ENCODE peak calls at places on chromosomes 3 and 15, in five cellular contexts. J is SK-N-SH, X is GM12878, G is HepG2, A is K562. T is an unnamed sample.

GRCh38 chr3:125103406-125103805 is 47.6 kb upstream of the HEG1 start:
- DNase-seq in G (no peak), A (no peak), J (no peak), X (no peak), T (no peak)

GRCh38 chr3:183410280-183410679 is 18.1 kb downstream of the MCF2L2 start:
- DNase-seq in G (no peak), A (peak; percentile 91), X (no peak), J (no peak), T (no peak)

GRCh38 chr3:186519021-186519658 is 25.0 kb downstream of the CRYGS start:
- DNase-seq in J (no peak), A (no peak), X (peak; percentile 81), G (no peak), T (no peak)

GRCh38 chr15:66019377-66019776 is 150.1 kb downstream of the RAB11A start:
- DNase-seq in G (no peak), J (no peak), X (no peak), A (no peak), T (no peak)

GRCh38 chr3:85627899-85628298 is 669.1 kb downstream of the CADM2 start:
- DNase-seq in J (no peak), X (no peak), A (no peak), G (no peak), T (peak; percentile 2)

GRCh38 chr3:115165701-115166100 is 18.6 kb upstream of the ZBTB20 start:
- DNase-seq in X (no peak), J (no peak), G (no peak), A (no peak), T (no peak)

GRCh38 chr3:137460944-137461343 is 303.2 kb upstream of the SOX14 start:
- DNase-seq in X (no peak), G (no peak), J (no peak), A (no peak), T (no peak)

GRCh38 chr3:149494022-149494758 is 19.7 kb downstream of the TM4SF4 start:
- DNase-seq in J (peak; percentile 53), X (no peak), A (peak; percentile 65), G (peak; percentile 64), T (peak; percentile 73)

GRCh38 chr15:58760385-58761009 is 10.6 kb upstream of the MINDY2 start:
- DNase-seq in X (no peak), J (no peak), A (no peak), G (no peak), T (no peak)

DNA sequence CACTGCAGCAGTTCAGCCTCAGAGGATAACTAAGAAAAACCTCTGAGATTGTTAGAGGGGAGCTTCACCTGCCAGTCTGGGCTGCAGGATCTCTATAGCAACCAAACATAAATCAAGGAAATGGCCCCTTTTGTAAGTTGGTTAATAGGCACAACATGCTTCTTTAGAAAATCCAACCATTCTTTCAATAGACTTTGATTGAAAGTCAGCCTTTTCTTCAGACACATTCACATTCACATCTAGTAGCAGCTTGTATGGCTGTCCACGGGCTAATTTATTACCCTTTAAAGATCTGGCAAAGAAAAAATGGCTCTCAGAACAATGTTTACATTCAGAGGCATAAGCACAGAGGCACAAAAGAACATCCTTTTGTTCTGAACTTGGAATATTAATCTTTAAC is 136.5 kb upstream of the RARB start:
- DNase-seq in J (no peak), G (no peak), X (no peak), A (no peak), T (no peak)
- TF ChIP-seq FOXM1 in J (no peak), G (no peak), X (no peak), A (no peak), T (no peak)

GRCh38 chr3:29227307-29227706 is 53.6 kb upstream of the RBMS3 start:
- DNase-seq in G (no peak), J (no peak), X (no peak), A (no peak), T (no peak)

DNA sequence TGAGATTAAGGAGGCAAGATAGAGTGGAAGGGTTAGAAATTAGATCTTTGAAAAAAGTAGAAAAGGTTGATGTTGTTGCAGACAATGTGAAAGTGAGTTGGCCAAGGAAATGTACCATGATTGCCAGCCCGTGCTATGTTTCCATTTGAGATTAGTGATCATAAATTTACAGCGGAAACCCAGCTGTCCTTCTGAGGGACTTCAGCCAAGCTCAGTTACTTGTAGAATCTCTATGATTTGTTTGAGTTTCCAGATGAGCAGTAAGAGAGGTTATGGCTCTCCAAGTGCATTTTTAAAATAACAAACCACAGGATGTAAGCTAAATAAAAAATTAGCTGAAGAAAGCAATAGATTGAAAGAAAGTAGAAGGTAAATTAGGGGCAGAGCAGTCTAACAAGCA is 54.2 kb upstream of the RBMS3 start:
- DNase-seq in X (no peak), J (no peak), G (no peak), A (no peak), T (no peak)
- TF ChIP-seq FOXM1 in X (no peak), J (no peak), G (no peak), A (no peak), T (no peak)

DNA sequence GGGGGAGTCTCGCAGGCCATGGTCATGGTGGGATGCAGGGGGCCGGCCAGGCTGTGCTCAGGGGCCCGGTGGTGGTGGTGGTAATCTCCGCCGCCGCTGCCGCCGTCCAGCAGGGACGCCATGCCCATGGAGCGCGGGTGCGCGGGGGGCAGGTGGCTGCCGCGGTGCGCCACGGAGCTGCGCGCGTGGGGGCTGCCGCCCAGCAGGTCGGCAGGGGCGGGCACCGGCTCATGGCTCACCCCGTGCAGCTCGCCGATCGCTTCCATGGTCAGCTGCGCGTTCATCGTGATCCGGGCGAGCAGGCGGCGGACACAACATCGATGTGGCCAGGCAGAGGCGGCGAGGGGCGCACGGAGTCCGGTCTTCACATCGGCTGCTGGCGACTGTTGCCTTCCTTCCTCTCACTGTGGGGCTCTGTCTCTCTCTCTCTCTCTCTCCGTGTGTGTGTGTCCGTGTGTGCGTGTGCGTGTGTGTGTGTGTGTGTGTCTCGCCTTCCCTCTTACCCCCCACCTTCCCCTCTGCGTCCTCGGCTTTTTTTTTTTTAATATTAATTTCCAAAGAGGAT is 453 bp downstream of the ONECUT1 start:
- DNase-seq in J (peak; percentile 67), G (no peak), X (no peak), A (no peak), T (peak; percentile 17)
- TF ChIP-seq FOXM1 in J (no peak), G (no peak), X (no peak), A (no peak), T (no peak)

DNA sequence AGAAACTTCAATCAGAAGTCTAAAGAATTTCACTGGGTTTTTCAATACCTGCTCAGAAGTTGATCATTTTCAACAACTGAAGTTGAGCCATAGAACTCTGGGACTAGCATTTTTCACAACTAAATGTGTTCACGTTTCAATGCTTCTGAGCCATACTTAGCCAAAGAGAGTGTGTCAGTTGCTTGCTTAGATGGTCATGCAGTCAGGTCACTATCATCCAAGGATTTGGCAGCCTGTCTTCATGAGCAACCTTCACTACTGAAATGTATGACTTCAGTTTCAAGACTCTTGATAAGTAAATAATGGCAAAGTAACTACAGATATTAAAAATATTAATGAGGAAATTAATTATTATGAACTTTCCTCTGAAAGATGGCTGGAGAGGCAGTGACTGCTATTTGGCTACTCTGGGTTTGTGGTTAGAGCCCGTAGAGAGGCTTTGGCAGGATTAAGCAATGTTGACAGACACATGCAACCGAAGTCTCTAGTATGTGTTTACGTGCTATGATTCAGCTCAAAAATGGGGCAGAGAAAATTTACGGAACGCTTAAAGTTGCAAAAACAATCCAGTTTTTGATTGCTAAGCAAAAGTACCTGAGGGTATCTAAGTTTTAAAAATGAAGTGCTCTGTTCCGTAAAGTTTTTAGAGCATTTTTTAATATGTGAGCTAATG is 133.8 kb downstream of the GMNC start:
- DNase-seq in J (no peak), G (peak; percentile 16), A (no peak), X (no peak), T (no peak)
- TF ChIP-seq FOXM1 in J (no peak), G (no peak), A (no peak), X (no peak), T (no peak)

GRCh38 chr3:159757341-159758060 is 231.1 kb upstream of the IL12A start:
- DNase-seq in A (no peak), J (no peak), G (no peak), X (no peak), T (no peak)
- TF ChIP-seq FOXM1 in A (no peak), J (no peak), G (no peak), X (no peak), T (no peak)

GRCh38 chr3:18645603-18646002 is 220.5 kb upstream of the SATB1 start:
- DNase-seq in X (no peak), A (no peak), G (no peak), J (no peak), T (no peak)

GRCh38 chr3:18643290-18643689 is 218.2 kb upstream of the SATB1 start:
- DNase-seq in J (no peak), G (no peak), X (no peak), A (no peak), T (no peak)

DNA sequence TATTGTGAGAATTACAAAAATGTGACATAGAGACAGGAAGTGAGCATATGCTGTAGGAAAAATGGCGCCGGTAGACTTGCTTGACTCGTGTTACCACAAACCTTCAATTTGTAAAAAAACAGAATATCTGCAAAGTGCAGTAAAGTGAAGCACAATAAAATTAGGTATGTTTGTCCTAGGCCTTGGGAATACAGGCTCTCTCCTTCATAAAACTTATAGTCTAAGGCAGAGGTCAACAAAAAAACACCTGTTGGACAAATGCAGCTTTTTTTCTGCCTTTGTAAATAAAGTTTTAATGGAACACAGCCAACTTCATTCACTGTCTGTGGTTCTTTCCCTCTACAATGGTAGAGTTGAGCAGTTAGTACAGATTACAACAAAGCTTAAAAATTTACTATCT is 216.8 kb upstream of the SATB1 start:
- DNase-seq in J (no peak), G (no peak), X (no peak), A (no peak), T (no peak)
- TF ChIP-seq FOXM1 in J (no peak), G (no peak), X (no peak), A (no peak), T (no peak)

GRCh38 chr3:165211749-165212148 is 15.6 kb upstream of the SLITRK3 start:
- DNase-seq in X (no peak), A (no peak), G (no peak), J (no peak), T (no peak)
- TF ChIP-seq FOXM1 in X (no peak), A (no peak), G (no peak), J (no peak), T (no peak)